ENCODE peak calls at places on chromosomes 4 and X, in four cellular contexts. A, E, L and F are unnamed samples.

GRCh38 chrX:57156397-57157049 is 19.3 kb upstream of the SPIN2A start:
- DNase-seq in A (no peak), E (no peak), L (no peak), F (peak; percentile 39)

GRCh38 chr4:77843628-77844027 is 19.0 kb upstream of the MRPL1 start:
- DNase-seq in A (no peak), E (no peak), L (no peak), F (no peak)

GRCh38 chr4:6986067-6986780 is 56.9 kb upstream of the TADA2B start:
- DNase-seq in A (no peak), E (no peak), L (no peak), F (peak; percentile 72)

GRCh38 chrX:11792461-11793421 is 34.7 kb downstream of the MSL3 start:
- DNase-seq in A (peak; percentile 85), E (no peak), L (peak; percentile 59), F (no peak)

GRCh38 chrX:40054793-40055192 is 43.0 kb downstream of the BCOR start:
- DNase-seq in A (no peak), E (no peak), L (no peak), F (no peak)

GRCh38 chr4:87044511-87045369 is 109.9 kb downstream of the AFF1 start:
- DNase-seq in A (no peak), E (no peak), L (no peak), F (no peak)

GRCh38 chr4:166279261-166279660 is 406.2 kb downstream of the TLL1 start:
- DNase-seq in A (no peak), E (no peak), L (no peak), F (no peak)

GRCh38 chr4:83677656-83678055 is 141.7 kb downstream of the GPAT3 start:
- DNase-seq in A (no peak), E (no peak), L (no peak), F (no peak)

GRCh38 chr4:59091376-59092142 is 1981.4 kb upstream of the IGFBP7 start:
- DNase-seq in A (no peak), E (no peak), L (no peak), F (peak; percentile 12)

GRCh38 chrX:258291-259040 is 22.7 kb upstream of the PLCXD1 start:
- DNase-seq in A (no peak), E (no peak), L (no peak), F (no peak)

GRCh38 chrX:106734827-106735226 is 8.3 kb downstream of the RNF128 start:
- DNase-seq in A (no peak), E (no peak), L (no peak), F (no peak)

GRCh38 chr4:78599931-78600375 is 48.4 kb downstream of the ANXA3 start:
- DNase-seq in A (no peak), E (no peak), L (no peak), F (no peak)

GRCh38 chr4:152462715-152463114 is 73.2 kb downstream of the FBXW7 start:
- DNase-seq in A (no peak), E (no peak), L (no peak), F (no peak)

GRCh38 chr4:163816494-163816893 is 322.0 kb downstream of the TMA16 start:
- DNase-seq in A (no peak), E (no peak), L (no peak), F (no peak)

GRCh38 chr4:47510506-47511143 is 25.6 kb downstream of the ATP10D start:
- DNase-seq in A (peak; percentile 63), E (no peak), L (peak; percentile 57), F (no peak)

GRCh38 chr4:90137545-90137944 is 10.4 kb downstream of the CCSER1 start:
- DNase-seq in A (no peak), E (no peak), L (no peak), F (no peak)

GRCh38 chr4:56410247-56410646 is 23.0 kb upstream of the AASDH start:
- DNase-seq in A (no peak), E (peak; percentile 47), L (no peak), F (no peak)

GRCh38 chr4:102350634-102351033 is 5.4 kb upstream of the SLC39A8 start:
- DNase-seq in A (no peak), E (no peak), L (no peak), F (no peak)

GRCh38 chrX:48703642-48704481 is 7.3 kb downstream of the SUV39H1 start:
- DNase-seq in A (no peak), E (peak; percentile 4), L (no peak), F (no peak)

GRCh38 chrX:116272328-116272727 is 101.8 kb downstream of the AGTR2 start:
- DNase-seq in A (no peak), E (peak; percentile 12), L (no peak), F (no peak)

GRCh38 chr4:152591361-152591760 is 55.5 kb upstream of the FBXW7 start:
- DNase-seq in A (peak; percentile 15), E (no peak), L (peak; percentile 29), F (peak; percentile 80)

GRCh38 chr4:153465583-153465921 is 608 bp upstream of the TMEM131L start:
- DNase-seq in A (no peak), E (peak; percentile 37), L (peak; percentile 37), F (peak; percentile 41)

GRCh38 chr4:81424336-81424735 is 47.4 kb downstream of the RASGEF1B start:
- DNase-seq in A (no peak), E (no peak), L (no peak), F (no peak)

GRCh38 chr4:17117746-17118145 is 219.3 kb upstream of the LDB2 start:
- DNase-seq in A (no peak), E (no peak), L (no peak), F (no peak)

GRCh38 chr4:22607382-22607781 is 85.4 kb upstream of the GBA3 start:
- DNase-seq in A (peak; percentile 28), E (peak; percentile 8), L (peak; percentile 14), F (peak; percentile 46)

GRCh38 chr4:127889903-127890302 is 9.2 kb downstream of the PLK4 start:
- DNase-seq in A (no peak), E (no peak), L (no peak), F (no peak)

GRCh38 chr4:186560647-186561046 is 5.3 kb upstream of the MTNR1A start:
- DNase-seq in A (no peak), E (no peak), L (no peak), F (no peak)

DNA sequence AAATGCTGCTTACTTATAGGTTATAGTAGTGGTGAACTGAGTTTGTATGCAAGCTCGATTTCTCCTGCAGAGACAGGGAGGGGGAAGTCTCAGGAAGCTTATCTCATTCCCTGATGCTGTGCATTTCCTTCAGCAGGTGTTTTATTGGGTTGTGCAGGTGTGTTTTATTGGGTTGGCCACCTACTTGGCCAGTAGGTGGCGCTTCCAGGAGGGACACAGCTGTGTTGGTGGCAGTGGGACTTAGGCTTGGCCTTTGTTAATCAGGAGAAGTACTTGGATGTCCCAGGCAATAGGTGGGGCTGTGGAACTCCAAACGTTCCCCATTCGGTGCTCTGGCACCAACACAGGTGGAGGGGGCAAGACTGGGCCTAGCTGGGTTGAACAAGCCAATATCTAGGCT is 196.0 kb upstream of the DCAF8L1 start:
- DNase-seq in A (no peak), E (no peak), L (peak; percentile 5), F (no peak)
- TF ChIP-seq CTCF in A (peak; percentile 59), E (no peak), L (no peak), F (peak; percentile 42)

GRCh38 chr4:2007804-2008670 is 737 bp downstream of the NELFA start:
- DNase-seq in A (no peak), E (no peak), L (no peak), F (peak; percentile 34)

GRCh38 chr4:2006956-2007653 is 1.7 kb downstream of the NELFA start:
- DNase-seq in A (no peak), E (no peak), L (no peak), F (no peak)

GRCh38 chr4:2009651-2010233 is 968 bp upstream of the NELFA start:
- DNase-seq in A (peak; percentile 56), E (peak; percentile 83), L (peak; percentile 59), F (peak; percentile 78)

GRCh38 chr4:2008921-2009650 is at the start of gene NELFA:
- DNase-seq in A (peak; percentile 93), E (peak; percentile 82), L (peak; percentile 95), F (peak; percentile 95)

DNA sequence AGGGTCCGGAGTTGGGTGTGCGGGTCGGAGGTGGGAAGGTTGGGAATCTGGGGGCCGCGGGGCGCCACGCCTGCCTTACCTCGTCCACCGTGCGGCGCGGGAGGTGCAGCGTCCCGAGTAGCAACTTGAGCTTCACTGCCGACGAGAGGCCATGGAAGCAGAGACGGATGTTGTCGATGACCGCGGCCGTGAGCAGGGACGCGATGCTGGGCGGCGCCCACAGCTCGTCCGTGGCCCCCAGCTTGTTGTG is 178 bp downstream of the NELFA start:
- DNase-seq in A (no peak), E (no peak), L (no peak), F (no peak)
- TF ChIP-seq CTCF in A (no peak), E (no peak), L (no peak), F (no peak)

DNA sequence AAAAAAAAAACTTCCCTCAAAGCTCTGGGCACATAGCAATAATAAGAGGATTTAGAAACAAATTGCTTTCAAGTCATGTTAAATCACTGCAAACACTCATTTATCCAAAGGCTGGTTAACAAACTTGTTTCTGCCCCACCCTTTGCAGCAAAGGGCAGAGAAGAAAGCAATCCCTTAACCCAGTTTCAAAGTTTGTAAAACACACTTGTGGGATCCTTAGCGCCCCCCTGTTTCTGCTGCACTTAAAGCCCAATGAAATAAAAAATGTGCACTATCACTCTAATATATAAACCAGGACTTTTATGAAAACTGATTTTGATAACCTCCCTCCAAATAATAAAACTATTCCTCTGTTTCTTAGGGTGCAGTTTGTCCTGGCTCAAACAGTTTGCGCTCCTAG is 3.3 kb upstream of the PCDH10 start:
- DNase-seq in A (no peak), E (no peak), L (no peak), F (no peak)
- TF ChIP-seq CTCF in A (no peak), E (no peak), L (no peak), F (no peak)

DNA sequence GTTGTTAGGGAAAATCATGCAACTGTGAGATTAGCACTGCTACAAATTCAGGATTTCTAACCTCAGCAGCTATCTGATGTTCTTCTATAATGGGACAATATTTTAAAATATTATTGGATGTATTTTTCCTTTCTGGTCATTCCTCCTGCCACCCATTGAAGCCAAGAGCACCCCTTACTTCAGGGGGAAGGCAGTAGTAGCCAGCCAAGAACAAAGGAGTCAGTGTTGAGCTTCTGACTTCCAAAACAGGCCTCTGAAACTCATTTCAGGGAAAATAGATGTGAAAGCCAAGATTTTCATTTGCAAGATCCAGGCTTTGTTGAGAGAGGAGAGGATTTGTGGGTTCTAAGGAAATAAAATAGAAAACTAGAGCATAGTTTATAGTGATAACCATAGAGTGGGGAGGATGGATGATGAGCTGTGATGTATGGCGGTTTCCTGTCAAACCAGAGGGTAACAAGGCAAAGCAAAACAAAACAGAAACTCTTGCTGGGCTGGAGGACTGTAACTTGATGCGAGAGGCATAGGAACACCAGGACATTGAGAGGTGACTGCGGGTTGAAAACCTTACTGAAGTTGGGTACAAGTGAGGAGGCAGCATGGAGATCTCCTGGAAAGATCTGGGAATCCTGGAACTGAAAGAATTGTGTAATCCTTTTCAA is 173.7 kb upstream of the LEF1 start:
- DNase-seq in A (no peak), E (no peak), L (no peak), F (no peak)
- TF ChIP-seq CTCF in A (no peak), E (no peak), L (no peak), F (no peak)

GRCh38 chrX:135543924-135544323 is 23.5 kb downstream of the INTS6L start:
- DNase-seq in A (no peak), E (no peak), L (no peak), F (no peak)
- TF ChIP-seq CTCF in A (peak; percentile 59), E (no peak), L (peak; percentile 11), F (no peak)